ENCODE peak calls at places on chromosomes 16 and 17, in eight cellular contexts. D is stimulated activated CD4-positive, alpha-beta T cell treated with anti-CD3 and anti-CD28 coated beads, TNF-alpha, amount 100 ng/mL, for 24 hours; R is right lobe of liver; L is HFFc6; X is ascending aorta; O is astrocyte of the spinal cord; F is stimulated activated naive B cell treated with anti-CD40 and anti-IgM and Interleukin-4, amounts not matched to agents 10 μg/mL and 1 μg/mL and 100 μg/mL, for 72 hours; S is right cardiac atrium. K is an unnamed sample.

GRCh38 chr17:19238167-19238505 is 970 bp downstream of the EPN2 start:
- DNase-seq in D (peak), O (no peak), S (peak), L (no peak), X (no peak), F (no peak), R (peak), K (peak)

GRCh38 chr16:75105306-75106061 is 11.1 kb downstream of the LDHD start:
- DNase-seq in R (no peak), X (no peak), F (no peak), D (no peak), O (no peak), L (no peak), S (no peak), K (no peak)

GRCh38 chr17:74457146-74457819 is 9.2 kb upstream of the CD300A start:
- DNase-seq in O (peak), S (peak), L (no peak), R (peak), D (peak), F (peak), X (no peak), K (peak)

GRCh38 chr16:68190099-68190498 is 45.8 kb downstream of the ESRP2 start:
- DNase-seq in D (no peak), F (no peak), L (no peak), X (no peak), O (no peak), R (no peak), S (no peak), K (no peak)

GRCh38 chr16:17125671-17126070 is 345.1 kb downstream of the XYLT1 start:
- DNase-seq in R (no peak), D (no peak), S (no peak), X (no peak), L (peak), F (no peak), O (peak), K (no peak)

GRCh38 chr16:30903002-30903401 is 6.6 kb downstream of the CTF1 start:
- DNase-seq in S (no peak), F (no peak), R (no peak), D (no peak), X (no peak), L (no peak), O (no peak), K (no peak)

GRCh38 chr16:85136705-85137322 is 24.5 kb upstream of the CIBAR2 start:
- DNase-seq in F (no peak), D (no peak), R (peak), X (no peak), S (peak), O (peak), L (no peak), K (no peak)

GRCh38 chr17:36515837-36516236 is 18.8 kb downstream of the MYO19 start:
- DNase-seq in L (no peak), D (no peak), O (no peak), X (no peak), R (no peak), S (no peak), F (no peak), K (no peak)

GRCh38 chr16:66522816-66523590 is 26.9 kb downstream of the TK2 start:
- DNase-seq in D (no peak), F (no peak), L (no peak), O (no peak), S (no peak), R (no peak), X (no peak), K (no peak)

GRCh38 chr17:36627101-36627500 is 25.7 kb downstream of the MRM1 start:
- DNase-seq in L (no peak), X (no peak), S (no peak), F (no peak), R (no peak), D (no peak), O (no peak), K (peak)

GRCh38 chr16:85117418-85117817 is 5.1 kb upstream of the CIBAR2 start:
- DNase-seq in R (no peak), X (no peak), F (no peak), D (no peak), L (no peak), S (no peak), O (no peak), K (no peak)

GRCh38 chr16:5769513-5769912 is 671.9 kb upstream of the EEF2KMT start:
- DNase-seq in R (no peak), D (no peak), O (no peak), S (no peak), F (no peak), L (no peak), X (no peak), K (no peak)

GRCh38 chr16:16877061-16877460 is 498.1 kb downstream of the NPIPA7 start:
- DNase-seq in L (no peak), R (no peak), D (no peak), X (no peak), F (no peak), S (no peak), O (no peak), K (no peak)

GRCh38 chr16:53073053-53073452 is 18.3 kb downstream of the CHD9 start:
- DNase-seq in O (no peak), S (no peak), D (no peak), R (no peak), F (no peak), X (no peak), L (no peak), K (no peak)

GRCh38 chr17:17424552-17424951 is 52.2 kb upstream of the MED9 start:
- DNase-seq in L (no peak), O (no peak), D (no peak), F (no peak), X (no peak), R (no peak), S (no peak), K (no peak)

GRCh38 chr16:53988136-53988535 is 284.2 kb downstream of the FTO start:
- DNase-seq in L (no peak), S (no peak), X (no peak), R (no peak), F (no peak), D (no peak), O (no peak), K (no peak)

GRCh38 chr17:29084476-29085148 is 41.7 kb downstream of the PIPOX start:
- DNase-seq in R (no peak), O (peak), S (no peak), F (no peak), L (no peak), X (no peak), D (no peak), K (peak)

GRCh38 chr17:71287246-71287828 is 833.5 kb upstream of the SOX9 start:
- DNase-seq in O (peak), L (no peak), X (no peak), F (no peak), D (no peak), R (no peak), S (no peak), K (no peak)

K was measured in NCI-H526.